ENCODE peak calls at places on chromosomes 2 and 18, in six cellular contexts. M is ovary, F is fibroblast of lung, L is lower leg skin, I is AG09319, D is right lobe of liver. U is an unnamed sample.

GRCh38 chr2:8408560-8409460 is 273.0 kb upstream of the ID2 start:
- DNase-seq in I (no peak), F (no peak), M (no peak), D (no peak), L (no peak), U (no peak)

GRCh38 chr2:228846161-228846560 is 424.9 kb downstream of the PID1 start:
- DNase-seq in D (no peak), M (no peak), I (no peak), F (no peak), L (no peak), U (no peak)

GRCh38 chr2:128028668-128029054 is 802 bp upstream of the SAP130 start:
- DNase-seq in D (no peak), L (no peak), F (no peak), I (no peak), M (no peak), U (no peak)

GRCh38 chr2:234681206-234681605 is 184.3 kb upstream of the ARL4C start:
- DNase-seq in F (no peak), I (no peak), D (no peak), M (no peak), L (no peak), U (no peak)

GRCh38 chr18:30957086-30957485 is 85.5 kb downstream of the DSC3 start:
- DNase-seq in F (no peak), I (no peak), D (no peak), L (no peak), M (no peak), U (no peak)

GRCh38 chr2:217338306-217338916 is 478.5 kb upstream of the TNP1 start:
- DNase-seq in D (no peak), I (peak), L (no peak), F (peak), M (no peak), U (peak)

GRCh38 chr2:8202139-8202538 is 479.7 kb upstream of the ID2 start:
- DNase-seq in D (no peak), L (no peak), I (no peak), M (no peak), F (no peak), U (no peak)

GRCh38 chr2:184534986-184535385 is 63.3 kb upstream of the ZNF804A start:
- DNase-seq in D (no peak), F (no peak), I (no peak), M (no peak), L (no peak), U (no peak)

GRCh38 chr2:241232736-241233575 is 44.5 kb downstream of the ANO7 start:
- DNase-seq in D (peak), L (no peak), I (no peak), M (no peak), F (no peak), U (no peak)

GRCh38 chr2:101696272-101697123 is 1.0 kb upstream of the MAP4K4 start:
- DNase-seq in F (peak), I (no peak), M (peak), L (peak), D (no peak), U (no peak)

GRCh38 chr2:70008290-70008689 is 46.9 kb upstream of the ASPRV1 start:
- DNase-seq in F (no peak), L (no peak), D (no peak), M (no peak), I (no peak), U (no peak)

GRCh38 chr2:171595896-171596295 is 73.6 kb downstream of the CYBRD1 start:
- DNase-seq in D (no peak), I (peak), F (peak), L (no peak), M (no peak), U (peak)

GRCh38 chr2:29562896-29563295 is 358.5 kb downstream of the ALK start:
- DNase-seq in L (no peak), M (no peak), F (no peak), I (no peak), D (no peak), U (no peak)

GRCh38 chr2:113175736-113176695 is 2.2 kb downstream of the PSD4 start:
- DNase-seq in M (no peak), L (no peak), D (no peak), I (no peak), F (no peak), U (no peak)

GRCh38 chr2:168002021-168002553 is 245.3 kb downstream of the STK39 start:
- DNase-seq in D (no peak), L (no peak), F (peak), I (no peak), M (no peak), U (peak)

GRCh38 chr2:40178171-40178778 is 273.6 kb downstream of the SLC8A1 start:
- DNase-seq in L (no peak), I (no peak), D (no peak), F (no peak), M (no peak), U (no peak)

GRCh38 chr2:25086070-25086560 is 44.2 kb downstream of the EFR3B start:
- DNase-seq in L (no peak), I (no peak), D (no peak), M (no peak), F (no peak), U (no peak)

GRCh38 chr2:160582481-160583161 is 89.0 kb upstream of the RBMS1 start:
- DNase-seq in M (no peak), F (peak), L (no peak), I (peak), D (no peak), U (peak)

GRCh38 chr2:18422416-18423165 is 137.9 kb downstream of the RDH14 start:
- DNase-seq in L (no peak), D (no peak), I (no peak), F (peak), M (no peak), U (no peak)

GRCh38 chr2:164028764-164029534 is 293.1 kb upstream of the FIGN start:
- DNase-seq in I (no peak), D (no peak), L (no peak), F (peak), M (no peak), U (peak)

GRCh38 chr2:201784547-201784946 is 3.8 kb upstream of the ALS2 start:
- DNase-seq in L (no peak), F (no peak), D (no peak), I (no peak), M (no peak), U (no peak)

GRCh38 chr18:905948-906415 is 1.3 kb downstream of the ADCYAP1 start:
- DNase-seq in F (no peak), D (no peak), L (no peak), I (no peak), M (no peak), U (no peak)

GRCh38 chr2:142791335-142791734 is 86.1 kb upstream of the KYNU start:
- DNase-seq in L (no peak), M (no peak), D (no peak), I (no peak), F (no peak), U (no peak)

GRCh38 chr2:240293865-240294461 is 141.5 kb upstream of the GPC1 start:
- DNase-seq in I (no peak), F (no peak), L (no peak), D (no peak), M (no peak), U (no peak)

GRCh38 chr2:186946896-186947467 is 98.0 kb upstream of the ZSWIM2 start:
- DNase-seq in M (no peak), F (no peak), I (no peak), D (no peak), L (no peak), U (no peak)

GRCh38 chr18:72652990-72653593 is 109.0 kb upstream of the CBLN2 start:
- DNase-seq in F (no peak), D (no peak), I (no peak), L (no peak), M (peak), U (no peak)

GRCh38 chr2:233700028-233700635 is 7.4 kb downstream of the UGT1A6 start:
- DNase-seq in M (no peak), I (peak), L (no peak), D (no peak), F (peak), U (peak)

GRCh38 chr18:10927290-10927979 is 221.9 kb downstream of the PIEZO2 start:
- DNase-seq in I (no peak), D (no peak), M (peak), F (peak), L (no peak), U (peak)

GRCh38 chr2:95053543-95053942 is 28.0 kb downstream of the MAL start:
- DNase-seq in L (no peak), M (no peak), D (no peak), I (no peak), F (no peak), U (no peak)
- TF ChIP-seq CTCF in L (no peak), M (no peak), D (no peak), I (no peak), F (no peak), U (peak)

DNA sequence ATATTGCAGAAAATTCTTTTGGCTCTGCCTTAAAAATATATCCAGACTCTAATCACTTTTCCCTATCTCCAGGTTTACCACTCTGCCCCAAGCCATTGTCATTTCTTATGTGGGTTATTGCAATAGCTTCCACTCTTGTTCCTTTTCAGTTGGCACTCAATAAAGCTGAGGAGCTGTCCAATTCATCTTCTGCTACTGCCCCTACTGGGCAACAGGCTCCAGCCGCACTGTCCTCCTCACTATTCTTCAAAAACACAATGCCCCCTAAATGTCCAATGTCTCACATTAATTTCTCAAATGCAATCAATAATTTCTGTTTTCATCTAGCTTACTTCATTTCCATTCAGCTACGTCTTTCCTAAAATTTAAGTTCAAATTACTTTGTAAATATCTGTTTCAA is 1262.5 kb upstream of the CDH2 start:
- DNase-seq in F (no peak), D (no peak), M (no peak), I (no peak), L (no peak), U (no peak)
- TF ChIP-seq CTCF in F (no peak), D (no peak), M (no peak), I (peak), L (no peak), U (peak)

DNA sequence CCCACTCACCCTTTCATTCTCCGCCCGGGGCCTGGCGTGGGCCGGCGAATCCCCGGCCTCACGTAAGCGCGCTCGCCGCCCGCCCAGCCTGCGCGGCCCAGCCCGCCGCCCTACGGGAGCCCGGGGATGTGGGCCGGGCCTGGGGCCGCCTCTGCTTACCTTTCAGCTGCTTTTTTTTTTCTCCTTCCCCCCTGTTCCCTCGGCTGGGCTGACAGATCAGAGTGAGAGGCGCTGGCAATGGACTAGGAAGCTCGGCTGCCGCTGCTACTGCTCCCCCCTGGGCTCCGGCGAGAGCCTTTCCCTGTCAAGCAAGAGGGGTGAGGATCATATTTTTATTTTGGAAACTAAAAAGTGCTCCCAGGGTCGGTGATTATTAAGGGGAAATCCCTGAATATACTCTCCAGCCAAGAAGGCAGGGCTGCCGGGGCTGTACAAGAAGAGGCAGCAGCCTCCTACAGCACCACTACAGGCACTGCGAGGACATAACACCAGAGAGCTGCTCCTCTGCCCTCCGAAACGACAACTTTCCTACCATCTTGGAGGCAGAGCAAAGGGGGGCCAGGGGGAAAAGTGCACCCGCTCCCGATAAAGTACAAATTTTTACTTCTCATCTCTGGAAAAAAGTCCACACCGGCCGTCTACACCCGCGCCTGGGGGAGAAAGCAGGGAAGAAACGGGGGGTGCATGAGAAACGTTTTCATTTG is at the start of gene INO80D:
- DNase-seq in F (peak), D (peak), M (peak), I (peak), L (peak), U (peak)
- TF ChIP-seq CTCF in F (peak), D (peak), M (peak), I (peak), L (peak), U (peak)

DNA sequence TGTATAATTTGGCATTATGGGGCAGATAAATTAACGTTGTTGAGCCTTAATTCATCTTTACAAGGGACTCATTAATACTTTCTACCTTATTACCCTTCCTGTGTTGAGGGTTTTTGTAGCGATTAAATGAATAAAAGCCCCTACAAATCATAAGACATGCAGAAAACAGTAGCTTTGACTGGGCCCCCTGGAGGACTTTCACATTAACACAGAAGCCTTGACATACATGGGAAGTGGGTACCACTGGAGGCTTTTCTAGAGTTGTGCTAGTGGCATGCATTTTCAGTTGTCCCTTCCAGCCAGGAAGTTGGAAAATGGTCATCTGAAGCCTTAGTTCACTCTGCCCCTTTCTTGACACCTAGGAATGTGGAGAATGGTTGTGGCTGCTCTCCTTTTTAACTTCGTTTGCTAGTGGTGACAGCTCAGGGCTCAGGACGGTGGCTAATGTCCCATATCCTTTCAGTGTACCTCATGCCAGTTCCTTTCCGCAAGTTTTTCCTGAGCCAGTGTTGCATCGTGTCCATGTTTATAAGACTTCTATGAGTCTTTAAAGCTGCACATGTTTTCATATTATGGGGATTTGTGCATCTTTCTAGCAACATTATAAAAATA is 30.3 kb downstream of the MTA3 start:
- DNase-seq in D (no peak), I (no peak), L (no peak), M (no peak), F (no peak), U (no peak)
- TF ChIP-seq CTCF in D (no peak), I (no peak), L (no peak), M (no peak), F (no peak), U (peak)

DNA sequence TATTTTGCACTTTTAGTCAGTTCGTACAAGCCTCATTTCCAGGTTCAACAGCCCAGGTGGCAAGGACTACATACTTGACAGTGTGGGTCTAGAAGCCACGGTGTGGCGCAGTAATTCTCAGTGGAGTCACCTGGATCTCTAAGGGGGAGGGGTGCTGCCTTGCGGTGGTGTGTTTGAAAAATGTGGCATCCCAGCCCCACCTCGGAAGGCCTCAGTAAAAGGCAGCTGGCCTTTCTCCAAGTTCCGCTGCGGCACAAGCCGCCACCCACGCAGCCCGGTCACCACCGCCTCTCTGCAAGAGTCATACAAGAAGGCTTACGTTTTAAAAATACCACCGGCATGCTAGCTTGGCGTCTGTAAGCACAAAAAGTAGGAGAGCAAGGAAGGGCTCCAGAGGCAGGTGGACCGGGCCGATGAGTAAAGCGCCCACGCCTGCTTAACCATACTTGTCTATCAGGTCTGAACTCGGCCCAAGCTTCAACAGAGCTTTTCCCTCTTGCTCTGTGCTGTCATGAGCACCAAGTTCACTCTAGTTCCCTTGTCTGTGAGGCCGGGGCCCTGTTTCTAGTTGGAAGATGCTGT is 49.5 kb downstream of the SPRED2 start:
- DNase-seq in D (peak), F (peak), L (peak), I (peak), M (peak), U (peak)
- TF ChIP-seq CTCF in D (peak), F (no peak), L (no peak), I (no peak), M (no peak), U (no peak)

GRCh38 chr18:3932285-3932684 is 482.3 kb downstream of the TGIF1 start:
- DNase-seq in I (no peak), D (no peak), M (no peak), L (no peak), F (no peak), U (no peak)

GRCh38 chr18:3935316-3935715 is 485.3 kb downstream of the TGIF1 start:
- DNase-seq in I (no peak), L (no peak), M (no peak), D (no peak), F (peak), U (no peak)

GRCh38 chr18:3931542-3932112 is 481.7 kb downstream of the TGIF1 start:
- DNase-seq in L (no peak), M (no peak), F (no peak), D (no peak), I (no peak), U (no peak)

GRCh38 chr18:3931013-3931315 is 481.0 kb downstream of the TGIF1 start:
- DNase-seq in F (no peak), M (no peak), I (no peak), L (no peak), D (no peak), U (no peak)

GRCh38 chr18:3930126-3931012 is 480.4 kb downstream of the TGIF1 start:
- DNase-seq in D (no peak), L (no peak), I (no peak), F (no peak), M (no peak), U (no peak)
- TF ChIP-seq CTCF in D (no peak), L (no peak), I (no peak), F (no peak), M (no peak), U (no peak)

GRCh38 chr2:12543452-12544220 is 173.1 kb upstream of the TRIB2 start:
- DNase-seq in L (no peak), D (no peak), M (no peak), F (peak), I (peak), U (no peak)

GRCh38 chr2:12544221-12544558 is 172.5 kb upstream of the TRIB2 start:
- DNase-seq in L (no peak), F (no peak), D (no peak), M (no peak), I (no peak), U (no peak)

GRCh38 chr2:12548906-12549305 is 167.8 kb upstream of the TRIB2 start:
- DNase-seq in L (no peak), F (no peak), M (no peak), I (no peak), D (no peak), U (no peak)

GRCh38 chr2:12549641-12550040 is 167.1 kb upstream of the TRIB2 start:
- DNase-seq in L (no peak), D (no peak), F (no peak), M (no peak), I (no peak), U (peak)

GRCh38 chr2:12547771-12548170 is 169.0 kb upstream of the TRIB2 start:
- DNase-seq in F (no peak), M (no peak), I (no peak), L (no peak), D (no peak), U (no peak)
- TF ChIP-seq CTCF in F (no peak), M (no peak), I (no peak), L (no peak), D (no peak), U (peak)

DNA sequence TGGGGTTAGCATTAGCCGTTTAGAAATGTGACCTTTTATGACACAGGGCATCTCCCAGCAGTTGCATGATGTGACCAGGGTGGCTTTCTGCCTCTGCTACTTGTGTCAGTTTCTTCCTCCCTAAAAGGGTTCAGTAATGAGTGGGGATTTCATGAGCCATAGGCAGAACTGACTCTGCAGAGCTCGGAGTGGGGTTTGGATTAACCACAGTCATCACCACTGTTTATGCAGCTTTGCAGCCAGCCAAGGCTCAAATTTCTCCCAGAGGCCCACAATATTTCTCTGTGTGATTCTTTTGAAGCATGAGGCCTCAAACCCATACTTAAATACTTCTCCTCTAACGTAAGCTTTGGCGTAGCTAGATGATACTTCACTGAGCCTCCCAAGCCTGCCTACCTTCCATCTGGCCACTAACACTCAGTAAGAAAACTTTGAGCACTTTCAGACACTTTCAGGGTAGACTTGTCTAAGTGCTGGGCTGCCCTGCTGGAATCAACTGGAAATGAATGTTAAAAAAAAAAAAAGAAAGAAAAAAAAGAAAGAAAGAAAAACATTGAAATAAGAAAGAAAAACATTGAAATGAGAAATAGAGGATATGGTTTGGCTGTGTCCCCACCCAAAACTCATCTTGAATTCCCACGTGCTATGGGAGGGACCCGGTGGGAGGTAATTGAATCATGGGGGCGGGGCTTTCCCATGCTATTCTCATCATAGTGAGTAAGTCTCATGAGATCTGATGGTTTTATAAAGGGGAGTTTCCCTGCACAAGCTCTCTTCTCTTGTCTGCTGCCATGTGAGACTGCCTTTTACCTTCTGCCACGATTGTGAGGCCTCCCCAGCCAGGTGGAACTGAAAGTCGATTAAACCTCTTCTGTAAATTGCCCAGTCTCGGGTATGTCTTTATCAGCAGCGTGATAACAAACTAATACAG is 11.5 kb upstream of the LAPTM4A start:
- DNase-seq in I (peak), M (no peak), D (no peak), F (peak), L (no peak), U (peak)
- TF ChIP-seq CTCF in I (no peak), M (no peak), D (no peak), F (peak), L (no peak), U (peak)

U was measured in HFFc6.